ENCODE peak calls at places on chromosomes 13 and 19, in five cellular contexts. R is cardiac fibroblast, C is transverse colon, V is pancreas, U is endothelial cell. A is an unnamed sample.

GRCh38 chr13:32881792-32882175 is 134.4 kb upstream of the KL start:
- DNase-seq in R (no peak), C (no peak), V (no peak), U (no peak), A (peak; percentile 92)

GRCh38 chr19:18768046-18768771 is 22.9 kb downstream of the COMP start:
- DNase-seq in R (no peak), C (no peak), V (no peak), U (no peak), A (no peak)

GRCh38 chr19:49887653-49888477 is 8.8 kb downstream of the IL4I1 start:
- DNase-seq in R (no peak), C (no peak), V (no peak), U (no peak), A (no peak)

GRCh38 chr19:53333071-53333465 is 481 bp upstream of the ZNF845 start:
- DNase-seq in R (no peak), C (peak; percentile 44), V (no peak), U (peak; percentile 62), A (no peak)

GRCh38 chr13:64579331-64579730 is 2650.8 kb downstream of the PCDH9 start:
- DNase-seq in R (no peak), C (no peak), V (no peak), U (no peak), A (no peak)

GRCh38 chr13:72137782-72138181 is 270.8 kb upstream of the DACH1 start:
- DNase-seq in R (no peak), C (no peak), V (peak; percentile 71), U (no peak), A (no peak)

GRCh38 chr13:39484506-39485313 is 118.3 kb downstream of the LHFPL6 start:
- DNase-seq in R (peak; percentile 56), C (no peak), V (no peak), U (no peak), A (no peak)

GRCh38 chr19:50334741-50335421 is 5.7 kb upstream of the KCNC3 start:
- DNase-seq in R (no peak), C (no peak), V (peak; percentile 39), U (no peak), A (no peak)

GRCh38 chr13:97076898-97077297 is 82.6 kb upstream of the OXGR1 start:
- DNase-seq in R (peak; percentile 71), C (no peak), V (no peak), U (no peak), A (no peak)

GRCh38 chr19:9474975-9475374 is 23.4 kb downstream of the ZNF560 start:
- DNase-seq in R (no peak), C (no peak), V (no peak), U (no peak), A (no peak)

GRCh38 chr19:14404322-14404721 is 14.8 kb downstream of the DDX39A start:
- DNase-seq in R (no peak), C (no peak), V (no peak), U (no peak), A (no peak)

GRCh38 chr19:33734913-33735312 is 61.8 kb upstream of the KCTD15 start:
- DNase-seq in R (no peak), C (no peak), V (peak; percentile 33), U (no peak), A (no peak)

GRCh38 chr19:40598121-40598917 is 2.9 kb upstream of the LTBP4 start:
- DNase-seq in R (peak; percentile 87), C (peak; percentile 92), V (peak; percentile 89), U (peak; percentile 97), A (peak; percentile 94)

GRCh38 chr19:42018503-42019193 is 24.6 kb upstream of the ATP1A3 start:
- DNase-seq in R (no peak), C (no peak), V (no peak), U (no peak), A (no peak)

GRCh38 chr13:47166341-47166740 is 269.5 kb upstream of the HTR2A start:
- DNase-seq in R (no peak), C (no peak), V (no peak), U (no peak), A (no peak)

GRCh38 chr13:76527041-76527440 is 359.2 kb downstream of the KCTD12 start:
- DNase-seq in R (no peak), C (no peak), V (no peak), U (no peak), A (no peak)

GRCh38 chr19:51514866-51515481 is 13.4 kb upstream of the SIGLEC12 start:
- DNase-seq in R (peak; percentile 67), C (no peak), V (no peak), U (peak; percentile 32), A (peak; percentile 56)

GRCh38 chr19:47445937-47446402 is 25.7 kb downstream of the SLC8A2 start:
- DNase-seq in R (peak; percentile 48), C (peak; percentile 43), V (peak; percentile 37), U (peak; percentile 62), A (no peak)

GRCh38 chr19:16575282-16575681 is 3.1 kb upstream of the SLC35E1 start:
- DNase-seq in R (no peak), C (no peak), V (no peak), U (no peak), A (no peak)

GRCh38 chr19:33212773-33213172 is 12.9 kb downstream of the SLC7A10 start:
- DNase-seq in R (no peak), C (no peak), V (no peak), U (no peak), A (no peak)

GRCh38 chr19:28349604-28350003 is 863.3 kb downstream of the UQCRFS1 start:
- DNase-seq in R (no peak), C (no peak), V (no peak), U (no peak), A (no peak)

GRCh38 chr19:4279530-4280422 is 710 bp downstream of the SHD start:
- DNase-seq in R (no peak), C (no peak), V (no peak), U (no peak), A (no peak)

GRCh38 chr13:20964904-20965303 is 62.4 kb upstream of the XPO4 start:
- DNase-seq in R (no peak), C (no peak), V (no peak), U (no peak), A (peak; percentile 23)

GRCh38 chr19:13806728-13807127 is 11.5 kb downstream of the ZSWIM4 start:
- DNase-seq in R (no peak), C (no peak), V (no peak), U (no peak), A (no peak)

GRCh38 chr13:65725001-65725400 is 1505.1 kb downstream of the PCDH9 start:
- DNase-seq in R (peak; percentile 59), C (no peak), V (no peak), U (no peak), A (no peak)

GRCh38 chr19:57241181-57241580 is 749 bp downstream of the ZNF805 start:
- DNase-seq in R (peak; percentile 51), C (no peak), V (no peak), U (no peak), A (peak; percentile 12)

GRCh38 chr13:67966065-67966464 is 735.9 kb upstream of the PCDH9 start:
- DNase-seq in R (no peak), C (no peak), V (no peak), U (no peak), A (no peak)

GRCh38 chr19:34667349-34668076 is 9.4 kb downstream of the SCGB2B2 start:
- DNase-seq in R (peak; percentile 24), C (no peak), V (no peak), U (no peak), A (peak; percentile 14)

DNA sequence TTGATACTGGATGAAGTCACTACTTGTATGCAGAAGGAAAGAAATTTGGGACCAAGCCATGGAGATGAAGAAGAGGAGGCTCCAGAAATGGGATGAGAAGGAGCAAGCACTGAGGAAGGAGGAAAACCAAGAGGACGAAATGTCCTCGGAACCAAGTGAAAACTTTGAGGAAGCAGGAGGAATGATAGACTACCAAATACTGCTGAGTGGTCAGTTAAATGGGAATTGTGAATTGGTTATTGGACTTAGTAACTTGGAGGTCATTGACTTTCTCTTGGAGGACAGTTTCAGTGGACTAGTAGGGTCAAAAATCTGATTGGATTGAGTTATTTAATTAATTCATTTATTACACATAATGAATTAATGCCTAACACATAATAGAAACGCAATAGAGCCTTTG is 167.9 kb downstream of the MYO16 start:
- DNase-seq in R (no peak), C (no peak), V (no peak), U (no peak), A (no peak)
- TF ChIP-seq CTCF in R (no peak), C (no peak), V (no peak), U (no peak), A (no peak)

GRCh38 chr13:80577285-80577684 is 236.4 kb upstream of the SPRY2 start:
- DNase-seq in R (no peak), C (no peak), V (no peak), U (no peak), A (no peak)
- TF ChIP-seq CTCF in R (no peak), C (no peak), V (no peak), U (no peak), A (no peak)

DNA sequence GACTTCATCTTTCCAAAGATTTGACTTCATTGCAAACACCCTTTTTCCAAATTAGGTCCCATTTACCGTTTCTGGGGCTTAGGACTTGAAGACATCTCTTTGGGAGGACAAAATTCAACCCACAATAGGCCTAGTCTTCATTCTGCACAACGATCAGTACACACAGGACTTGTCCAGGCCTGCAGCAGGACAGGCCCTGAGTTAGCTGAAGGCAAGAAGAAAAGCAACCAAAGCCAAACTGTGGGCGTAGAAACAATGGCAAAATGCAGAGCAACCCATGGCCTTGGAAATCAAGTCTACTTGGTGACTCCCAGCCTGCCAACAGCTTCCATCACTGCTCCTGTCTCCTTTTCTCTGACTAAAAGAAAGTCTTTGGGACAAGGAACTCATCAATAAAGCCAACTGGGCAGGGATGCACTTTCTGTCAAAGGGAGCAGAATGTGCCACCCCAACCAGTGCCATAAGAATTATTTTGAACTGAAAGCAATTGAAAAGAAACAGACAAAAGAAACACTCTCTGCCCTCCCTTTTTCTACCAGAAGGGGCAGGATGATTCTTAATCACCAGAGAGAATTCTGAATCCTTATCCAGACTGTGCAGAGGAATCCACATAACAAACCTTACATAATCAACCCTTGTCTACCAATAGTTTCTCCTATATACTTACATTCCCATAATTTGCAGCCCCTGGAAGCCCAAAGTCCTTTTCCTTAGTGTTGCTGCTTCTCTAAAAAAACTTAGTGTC is 520.9 kb upstream of the NBEA start:
- DNase-seq in R (no peak), C (no peak), V (no peak), U (no peak), A (peak; percentile 59)
- TF ChIP-seq CTCF in R (peak; percentile 32), C (no peak), V (no peak), U (peak; percentile 40), A (no peak)

GRCh38 chr13:113084094-113084942 is 21.3 kb upstream of the F7 start:
- DNase-seq in R (no peak), C (no peak), V (no peak), U (no peak), A (no peak)
- TF ChIP-seq CTCF in R (peak; percentile 24), C (no peak), V (no peak), U (peak; percentile 32), A (peak; percentile 12)

A was measured in MCF 10A.